ENCODE peak calls at places on chromosomes 7 and 10, in five cellular contexts. V is cardiac septum; Q is PC-9; U is HS-5; C is naive thymus-derived CD8-positive, alpha-beta T cell. D is an unnamed sample.

GRCh38 chr7:36747251-36747968 is 23.1 kb upstream of the AOAH start:
- DNase-seq in V (no peak), Q (no peak), U (no peak), C (no peak), D (peak)

GRCh38 chr10:113959383-113959760 is 84.3 kb upstream of the ADRB1 start:
- DNase-seq in V (no peak), Q (peak), U (no peak), C (no peak), D (no peak)

GRCh38 chr10:44991571-44991970 is 9.2 kb upstream of the ZNF22 start:
- DNase-seq in V (no peak), Q (no peak), U (no peak), C (no peak), D (no peak)

GRCh38 chr7:36589391-36589790 is 134.9 kb downstream of the AOAH start:
- DNase-seq in V (no peak), Q (no peak), U (no peak), C (no peak), D (no peak)

GRCh38 chr10:43130756-43131155 is 7.5 kb upstream of the CSGALNACT2 start:
- DNase-seq in V (peak), Q (no peak), U (no peak), C (no peak), D (no peak)

GRCh38 chr7:87933605-87933952 is 472 bp upstream of the ADAM22 start:
- DNase-seq in V (no peak), Q (no peak), U (no peak), C (no peak), D (no peak)

GRCh38 chr10:3866347-3866746 is 81.3 kb upstream of the KLF6 start:
- DNase-seq in V (no peak), Q (no peak), U (no peak), C (no peak), D (no peak)

GRCh38 chr10:78977761-78978305 is 90.9 kb upstream of the ZMIZ1 start:
- DNase-seq in V (no peak), Q (peak), U (peak), C (no peak), D (peak)

GRCh38 chr7:157568785-157569584 is 232.2 kb downstream of the DNAJB6 start:
- DNase-seq in V (peak), Q (no peak), U (no peak), C (peak), D (no peak)

GRCh38 chr7:979886-980571 is 3.0 kb upstream of the CYP2W1 start:
- DNase-seq in V (no peak), Q (no peak), U (no peak), C (no peak), D (no peak)

GRCh38 chr10:114265392-114266053 is 26.5 kb downstream of the VWA2 start:
- DNase-seq in V (no peak), Q (no peak), U (no peak), C (no peak), D (peak)

GRCh38 chr7:115015619-115016018 is 93.7 kb downstream of the MDFIC start:
- DNase-seq in V (no peak), Q (no peak), U (peak), C (no peak), D (peak)

GRCh38 chr7:69588773-69589172 is 9.5 kb upstream of the AUTS2 start:
- DNase-seq in V (no peak), Q (no peak), U (no peak), C (no peak), D (no peak)

GRCh38 chr7:120583835-120584586 is 273.9 kb downstream of the TSPAN12 start:
- DNase-seq in V (no peak), Q (peak), U (peak), C (no peak), D (peak)

GRCh38 chr7:98249106-98249505 is 2.9 kb downstream of the TECPR1 start:
- DNase-seq in V (no peak), Q (no peak), U (no peak), C (no peak), D (no peak)

GRCh38 chr10:119688033-119688508 is 36.9 kb downstream of the BAG3 start:
- DNase-seq in V (no peak), Q (no peak), U (no peak), C (no peak), D (no peak)

GRCh38 chr7:82110146-82110823 is 333.3 kb downstream of the CACNA2D1 start:
- DNase-seq in V (no peak), Q (no peak), U (no peak), C (no peak), D (no peak)

GRCh38 chr7:91265693-91266066 is 1.4 kb downstream of the FZD1 start:
- DNase-seq in V (no peak), Q (peak), U (no peak), C (no peak), D (no peak)

GRCh38 chr10:102352066-102352715 is 43.3 kb upstream of the NFKB2 start:
- DNase-seq in V (no peak), Q (peak), U (no peak), C (peak), D (peak)

GRCh38 chr7:4040031-4040928 is 641.8 kb upstream of the FOXK1 start:
- DNase-seq in V (no peak), Q (no peak), U (no peak), C (no peak), D (no peak)

GRCh38 chr10:125034671-125035070 is 92.7 kb downstream of the ZRANB1 start:
- DNase-seq in V (no peak), Q (no peak), U (no peak), C (peak), D (peak)

GRCh38 chr7:22563115-22563514 is 63.1 kb upstream of the STEAP1B start:
- DNase-seq in V (no peak), Q (no peak), U (no peak), C (no peak), D (no peak)

GRCh38 chr10:1142596-1142995 is 86.4 kb downstream of the WDR37 start:
- DNase-seq in V (no peak), Q (no peak), U (no peak), C (no peak), D (no peak)

GRCh38 chr7:2932761-2933251 is 88.7 kb upstream of the GNA12 start:
- DNase-seq in V (peak), Q (no peak), U (no peak), C (peak), D (no peak)

GRCh38 chr7:964401-965231 is 10.1 kb upstream of the ADAP1 start:
- DNase-seq in V (no peak), Q (no peak), U (no peak), C (peak), D (peak)

GRCh38 chr10:99870051-99870730 is 87.8 kb downstream of the ABCC2 start:
- DNase-seq in V (no peak), Q (no peak), U (no peak), C (no peak), D (peak)

D was measured in amniotic epithelial cell.